ENCODE peak calls at places on chromosomes 3 and 15, in nine cellular contexts. D is GM04504; O is lower lobe of right lung; V is OCI-LY7; M is iris pigment epithelial cell; K is NCI-H1105 treated with DMSO at 0.1 percent for 48 hours; F is adrenal gland; X is colonic mucosa; W is activated gamma-delta T cell treated with anti-CD3 and anti-CD28 coated beads, Interleukin-2, amount 50 U/mL, for 16 hours. G is an unnamed sample.
A peak's percentile ranks its signal among the peaks of the same experiment; 100 is the strongest.

GRCh38 chr15:80003171-80003570 is 32.2 kb upstream of the BCL2A1 start:
- DNase-seq in O (no peak), K (peak; percentile 13), W (no peak), V (no peak), X (no peak), F (no peak), D (no peak), M (no peak), G (no peak)

GRCh38 chr15:101491739-101492640 is 2.5 kb upstream of the PCSK6 start:
- DNase-seq in W (no peak), D (no peak), O (no peak), K (no peak), F (no peak), X (no peak), M (no peak), V (no peak), G (no peak)

GRCh38 chr3:60841355-60841754 is 409.9 kb downstream of the FHIT start:
- DNase-seq in D (no peak), K (no peak), W (no peak), M (peak; percentile 53), X (no peak), O (no peak), V (no peak), F (no peak), G (peak; percentile 18)

GRCh38 chr3:180311242-180311641 is 274.5 kb upstream of the PEX5L start:
- DNase-seq in F (no peak), D (no peak), V (no peak), O (no peak), K (no peak), M (no peak), W (no peak), X (no peak), G (no peak)

GRCh38 chr15:52217186-52217585 is 26.0 kb upstream of the GNB5 start:
- DNase-seq in W (no peak), O (no peak), D (no peak), M (no peak), F (no peak), X (peak; percentile 24), V (peak; percentile 81), K (no peak), G (no peak)

GRCh38 chr15:52095597-52096262 is 16.8 kb downstream of the BCL2L10 start:
- DNase-seq in K (no peak), X (no peak), W (no peak), O (no peak), F (no peak), D (peak; percentile 95), V (no peak), M (peak; percentile 96), G (peak; percentile 99)

GRCh38 chr3:27596334-27596841 is 112.2 kb upstream of the SLC4A7 start:
- DNase-seq in O (no peak), K (no peak), V (peak; percentile 2), F (peak; percentile 21), W (no peak), M (peak; percentile 51), X (peak; percentile 26), D (no peak), G (peak; percentile 41)

GRCh38 chr3:18827664-18828063 is 320.6 kb upstream of the KCNH8 start:
- DNase-seq in K (no peak), W (no peak), O (no peak), V (no peak), M (no peak), F (no peak), D (no peak), X (no peak), G (no peak)

GRCh38 chr15:56017920-56018319 is 24.5 kb upstream of the NEDD4 start:
- DNase-seq in V (no peak), K (no peak), W (no peak), X (no peak), M (peak; percentile 29), O (no peak), F (no peak), D (no peak), G (no peak)

GRCh38 chr3:38823722-38824121 is 7.7 kb upstream of the SCN10A start:
- DNase-seq in F (no peak), W (no peak), X (no peak), D (no peak), V (no peak), M (no peak), K (no peak), O (no peak), G (no peak)

GRCh38 chr15:92839696-92840095 is 60.4 kb upstream of the CHD2 start:
- DNase-seq in K (peak; percentile 54), D (no peak), F (no peak), X (no peak), M (no peak), O (no peak), W (no peak), V (peak; percentile 87), G (no peak)

GRCh38 chr3:17355591-17355990 is 386.8 kb downstream of the TBC1D5 start:
- DNase-seq in W (no peak), O (no peak), F (no peak), K (no peak), D (peak; percentile 33), V (no peak), X (no peak), M (peak; percentile 21), G (peak; percentile 49)

GRCh38 chr3:14425574-14426304 is 23.3 kb downstream of the SLC6A6 start:
- DNase-seq in X (no peak), M (no peak), D (no peak), K (no peak), O (peak; percentile 85), W (no peak), F (no peak), V (peak; percentile 55), G (no peak)

GRCh38 chr15:91929509-91929908 is 76.0 kb downstream of the SLCO3A1 start:
- DNase-seq in O (no peak), X (no peak), W (no peak), V (no peak), F (no peak), D (no peak), M (no peak), K (no peak), G (peak; percentile 34)

GRCh38 chr15:71807125-71807629 is 3.2 kb upstream of the NR2E3 start:
- DNase-seq in O (no peak), F (no peak), W (no peak), M (peak; percentile 31), K (no peak), X (no peak), D (no peak), V (no peak), G (no peak)

GRCh38 chr15:89026167-89026566 is 62.1 kb upstream of the ABHD2 start:
- DNase-seq in O (no peak), X (no peak), D (no peak), K (no peak), W (no peak), M (no peak), F (no peak), V (no peak), G (no peak)

GRCh38 chr15:95840004-95840403 is 490.5 kb upstream of the NR2F2 start:
- DNase-seq in M (peak; percentile 93), F (no peak), X (no peak), K (no peak), D (peak; percentile 8), W (no peak), O (no peak), V (no peak), G (peak; percentile 96)